ENCODE peak calls at places on chromosomes 3 and 15, in eight cellular contexts. R is type B pancreatic cell, U is glomerular endothelial cell, A is iris pigment epithelial cell, F is fibroblast of the conjunctiva, C is PC-3, H is NCI-H69, M is natural killer cell. T is an unnamed sample.

GRCh38 chr15:66356069-66356358 is 471 bp downstream of the TIPIN start:
- DNase-seq in F (no peak), R (no peak), A (no peak), H (no peak), C (no peak), M (no peak), U (no peak), T (no peak)

GRCh38 chr15:99566157-99566900 is 545 bp downstream of the MEF2A start:
- DNase-seq in R (no peak), H (peak; percentile 68), C (peak; percentile 5), U (no peak), F (no peak), A (peak; percentile 11), M (peak; percentile 29), T (no peak)

GRCh38 chr3:74787008-74787407 is 172.5 kb upstream of the CNTN3 start:
- DNase-seq in A (no peak), C (no peak), H (peak; percentile 12), R (no peak), U (no peak), F (no peak), M (no peak), T (no peak)

GRCh38 chr3:71208273-71209095 is 375.0 kb downstream of the FOXP1 start:
- DNase-seq in C (peak; percentile 87), A (peak; percentile 62), U (no peak), F (no peak), M (no peak), R (no peak), H (peak; percentile 92), T (no peak)

GRCh38 chr3:43997788-43998373 is 243.8 kb upstream of the TOPAZ1 start:
- DNase-seq in U (no peak), R (no peak), H (no peak), C (no peak), M (no peak), A (no peak), F (no peak), T (no peak)

GRCh38 chr15:90000175-90000923 is 775 bp upstream of the ZNF710 start:
- DNase-seq in U (no peak), C (no peak), M (no peak), H (peak; percentile 67), A (no peak), F (no peak), R (no peak), T (no peak)

GRCh38 chr15:41790756-41791546 is 16.7 kb downstream of the MAPKBP1 start:
- DNase-seq in R (no peak), M (no peak), F (peak; percentile 55), H (peak; percentile 5), U (peak; percentile 83), C (peak; percentile 90), A (peak; percentile 82), T (no peak)

GRCh38 chr3:107103786-107104185 is 273.5 kb upstream of the CCDC54 start:
- DNase-seq in U (no peak), A (no peak), R (no peak), C (no peak), H (no peak), F (no peak), M (no peak), T (no peak)

GRCh38 chr15:57158589-57158988 is 217.7 kb upstream of the CGNL1 start:
- DNase-seq in U (no peak), F (no peak), H (peak; percentile 87), A (peak; percentile 38), C (peak; percentile 61), M (no peak), R (no peak), T (no peak)

GRCh38 chr3:176964656-176965055 is 232.6 kb downstream of the TBL1XR1 start:
- DNase-seq in C (no peak), M (no peak), H (peak; percentile 67), U (no peak), R (no peak), F (no peak), A (peak; percentile 80), T (no peak)

GRCh38 chr15:70091649-70092461 is 5.9 kb downstream of the TLE3 start:
- DNase-seq in A (peak; percentile 64), H (peak; percentile 87), M (peak; percentile 38), R (no peak), F (no peak), C (peak; percentile 70), U (no peak), T (no peak)

GRCh38 chr3:134704556-134704955 is 53.7 kb upstream of the KY start:
- DNase-seq in U (no peak), F (no peak), R (no peak), C (no peak), M (no peak), A (no peak), H (peak; percentile 23), T (no peak)

GRCh38 chr3:192570757-192571156 is 156.6 kb downstream of the FGF12 start:
- DNase-seq in F (no peak), U (no peak), R (no peak), M (no peak), C (peak; percentile 24), A (peak; percentile 4), H (peak; percentile 34), T (no peak)

GRCh38 chr15:98312913-98313312 is 335.4 kb upstream of the IGF1R start:
- DNase-seq in M (no peak), R (no peak), C (no peak), A (no peak), U (no peak), H (no peak), F (no peak), T (no peak)

GRCh38 chr3:6799264-6799915 is 61.5 kb upstream of the GRM7 start:
- DNase-seq in U (no peak), M (no peak), R (no peak), A (no peak), H (peak; percentile 58), C (peak; percentile 42), F (no peak), T (no peak)

GRCh38 chr3:21645121-21645897 is 105.7 kb downstream of the ZNF385D start:
- DNase-seq in F (no peak), M (no peak), C (peak; percentile 21), U (no peak), H (no peak), R (no peak), A (peak; percentile 9), T (no peak)

GRCh38 chr3:123773681-123774431 is 110.3 kb downstream of the MYLK start:
- DNase-seq in U (no peak), H (peak; percentile 17), C (no peak), F (peak; percentile 75), M (no peak), A (no peak), R (no peak), T (peak; percentile 97)

GRCh38 chr15:89171136-89172072 is 50.0 kb downstream of the RLBP1 start:
- DNase-seq in H (peak; percentile 67), A (peak; percentile 43), C (peak; percentile 77), U (no peak), M (peak; percentile 26), R (peak; percentile 64), F (no peak), T (no peak)

GRCh38 chr3:170740726-170741591 is 129.0 kb downstream of the RPL22L1 start:
- DNase-seq in H (peak; percentile 69), R (no peak), U (no peak), A (peak; percentile 89), C (peak; percentile 93), M (no peak), F (peak; percentile 95), T (peak; percentile 95)

GRCh38 chr15:93523490-93523889 is 434.5 kb upstream of the RGMA start:
- DNase-seq in M (no peak), U (no peak), H (peak; percentile 50), A (no peak), R (no peak), F (no peak), C (no peak), T (no peak)

GRCh38 chr3:157082305-157082981 is 77.5 kb downstream of the CCNL1 start:
- DNase-seq in H (no peak), M (no peak), R (no peak), F (no peak), U (no peak), C (peak; percentile 92), A (peak; percentile 68), T (peak; percentile 78)

GRCh38 chr15:63677778-63678177 is 80.6 kb downstream of the FBXL22 start:
- DNase-seq in R (no peak), A (no peak), H (peak; percentile 19), M (no peak), C (peak; percentile 90), U (no peak), F (no peak), T (no peak)

GRCh38 chr3:72738752-72739520 is 109.3 kb downstream of the SHQ1 start:
- DNase-seq in U (no peak), H (peak; percentile 91), M (peak; percentile 49), A (peak; percentile 16), F (no peak), R (no peak), C (no peak), T (no peak)

GRCh38 chr15:74587924-74588323 is 27.7 kb upstream of the CLK3 start:
- DNase-seq in A (no peak), H (no peak), M (no peak), F (no peak), U (no peak), R (no peak), C (no peak), T (no peak)

GRCh38 chr15:61815356-61816083 is 244.7 kb downstream of the VPS13C start:
- DNase-seq in A (no peak), U (no peak), M (no peak), R (no peak), H (no peak), C (no peak), F (no peak), T (no peak)

GRCh38 chr3:126476976-126477330 is 1.3 kb upstream of the ZXDC start:
- DNase-seq in R (no peak), H (peak; percentile 47), M (no peak), F (no peak), U (no peak), A (no peak), C (no peak), T (no peak)

GRCh38 chr15:58423205-58423604 is 8.6 kb upstream of the LIPC start:
- DNase-seq in M (no peak), R (no peak), H (no peak), F (no peak), A (no peak), C (no peak), U (no peak), T (no peak)

GRCh38 chr15:65092911-65093792 is 16.6 kb downstream of the KBTBD13 start:
- DNase-seq in R (no peak), H (no peak), U (no peak), M (no peak), C (no peak), F (no peak), A (no peak), T (no peak)

GRCh38 chr15:73127302-73127936 is 75.2 kb downstream of the NEO1 start:
- DNase-seq in M (no peak), C (peak; percentile 56), H (peak; percentile 15), U (peak; percentile 9), F (peak; percentile 4), A (peak; percentile 38), R (no peak), T (no peak)

GRCh38 chr15:74866090-74866489 is 7.1 kb downstream of the SCAMP2 start:
- DNase-seq in C (peak; percentile 74), U (no peak), R (no peak), M (no peak), H (no peak), F (no peak), A (peak; percentile 85), T (no peak)

GRCh38 chr3:25542571-25543039 is 114.5 kb downstream of the RARB start:
- DNase-seq in U (no peak), C (no peak), R (no peak), H (peak; percentile 42), M (no peak), A (peak; percentile 47), F (no peak), T (peak; percentile 21)

GRCh38 chr3:40951636-40952035 is 247.7 kb upstream of the CTNNB1 start:
- DNase-seq in F (no peak), R (no peak), U (no peak), C (no peak), M (no peak), H (no peak), A (peak; percentile 96), T (no peak)

GRCh38 chr15:89172921-89173320 is 48.5 kb downstream of the RLBP1 start:
- DNase-seq in U (no peak), F (no peak), M (no peak), C (no peak), H (peak; percentile 45), A (no peak), R (no peak), T (no peak)

T was measured in AG09309.